ENCODE peak calls at places on chromosome 6, in nine cellular contexts. One of them, this sample, is unnamed.

GRCh38 chr6:52929321-52930164 is 20.0 kb upstream of the GSTA3 start:
- DNase-seq in fibroblast of lung: peak; percentile 91
- DNase-seq in cardiac muscle cell: no peak
- DNase-seq in brain microvascular endothelial cell: peak; percentile 79
- DNase-seq in lung: peak; percentile 51
- DNase-seq in caudate nucleus: no peak
- DNase-seq in pancreas: peak; percentile 30
- DNase-seq in lower lobe of right lung: no peak
- DNase-seq in heart left ventricle: no peak
- DNase-seq in this sample: peak; percentile 86

GRCh38 chr6:23659125-23659524 is 466.9 kb upstream of the NRSN1 start:
- DNase-seq in fibroblast of lung: peak; percentile 12
- DNase-seq in cardiac muscle cell: peak; percentile 48
- DNase-seq in brain microvascular endothelial cell: peak; percentile 9
- DNase-seq in lung: no peak
- DNase-seq in caudate nucleus: no peak
- DNase-seq in pancreas: no peak
- DNase-seq in lower lobe of right lung: no peak
- DNase-seq in heart left ventricle: no peak
- DNase-seq in this sample: no peak

GRCh38 chr6:43739642-43740091 is 30.3 kb upstream of the VEGFA start:
- DNase-seq in fibroblast of lung: no peak
- DNase-seq in cardiac muscle cell: no peak
- DNase-seq in brain microvascular endothelial cell: no peak
- DNase-seq in lung: no peak
- DNase-seq in caudate nucleus: no peak
- DNase-seq in pancreas: no peak
- DNase-seq in lower lobe of right lung: no peak
- DNase-seq in heart left ventricle: no peak
- DNase-seq in this sample: no peak

GRCh38 chr6:101396552-101397173 is 3.2 kb downstream of the GRIK2 start:
- DNase-seq in fibroblast of lung: peak; percentile 48
- DNase-seq in cardiac muscle cell: peak; percentile 91
- DNase-seq in brain microvascular endothelial cell: peak; percentile 61
- DNase-seq in lung: peak; percentile 43
- DNase-seq in caudate nucleus: no peak
- DNase-seq in pancreas: peak; percentile 68
- DNase-seq in lower lobe of right lung: no peak
- DNase-seq in heart left ventricle: peak; percentile 57
- DNase-seq in this sample: no peak

GRCh38 chr6:170005680-170006470 is 254.5 kb downstream of the ERMARD start:
- DNase-seq in fibroblast of lung: no peak
- DNase-seq in cardiac muscle cell: no peak
- DNase-seq in brain microvascular endothelial cell: no peak
- DNase-seq in lung: no peak
- DNase-seq in caudate nucleus: no peak
- DNase-seq in pancreas: no peak
- DNase-seq in lower lobe of right lung: no peak
- DNase-seq in heart left ventricle: no peak
- DNase-seq in this sample: no peak

GRCh38 chr6:164208371-164208770 is 793.9 kb downstream of the QKI start:
- DNase-seq in fibroblast of lung: peak; percentile 45
- DNase-seq in cardiac muscle cell: no peak
- DNase-seq in brain microvascular endothelial cell: no peak
- DNase-seq in lung: no peak
- DNase-seq in caudate nucleus: no peak
- DNase-seq in pancreas: no peak
- DNase-seq in lower lobe of right lung: no peak
- DNase-seq in heart left ventricle: no peak
- DNase-seq in this sample: no peak

GRCh38 chr6:20312581-20312980 is 89.1 kb upstream of the E2F3 start:
- DNase-seq in fibroblast of lung: no peak
- DNase-seq in cardiac muscle cell: no peak
- DNase-seq in brain microvascular endothelial cell: no peak
- DNase-seq in lung: no peak
- DNase-seq in caudate nucleus: no peak
- DNase-seq in pancreas: peak; percentile 36
- DNase-seq in lower lobe of right lung: no peak
- DNase-seq in heart left ventricle: no peak
- DNase-seq in this sample: no peak

GRCh38 chr6:63573899-63574553 is 1.7 kb downstream of the LOC128125822 start:
- DNase-seq in fibroblast of lung: peak; percentile 58
- DNase-seq in cardiac muscle cell: peak; percentile 50
- DNase-seq in brain microvascular endothelial cell: peak; percentile 51
- DNase-seq in lung: peak; percentile 51
- DNase-seq in caudate nucleus: no peak
- DNase-seq in pancreas: peak; percentile 63
- DNase-seq in lower lobe of right lung: no peak
- DNase-seq in heart left ventricle: no peak
- DNase-seq in this sample: no peak

GRCh38 chr6:106525885-106526280 is 103.4 kb downstream of the RTN4IP1 start:
- DNase-seq in fibroblast of lung: no peak
- DNase-seq in cardiac muscle cell: no peak
- DNase-seq in brain microvascular endothelial cell: no peak
- DNase-seq in lung: no peak
- DNase-seq in caudate nucleus: no peak
- DNase-seq in pancreas: no peak
- DNase-seq in lower lobe of right lung: no peak
- DNase-seq in heart left ventricle: no peak
- DNase-seq in this sample: no peak
- H3K27ac ChIP-seq in fibroblast of lung: no peak overlapping the region
- H3K27ac ChIP-seq in cardiac muscle cell: no peak overlapping the region
- H3K27ac ChIP-seq in brain microvascular endothelial cell: no peak overlapping the region
- H3K27ac ChIP-seq in lung: no peak overlapping the region
- H3K27ac ChIP-seq in caudate nucleus: no peak overlapping the region
- H3K27ac ChIP-seq in pancreas: no peak overlapping the region
- H3K27ac ChIP-seq in lower lobe of right lung: no peak overlapping the region
- H3K27ac ChIP-seq in heart left ventricle: no peak overlapping the region
- H3K27ac ChIP-seq in this sample: peak overlapping the region; percentile 98

DNA sequence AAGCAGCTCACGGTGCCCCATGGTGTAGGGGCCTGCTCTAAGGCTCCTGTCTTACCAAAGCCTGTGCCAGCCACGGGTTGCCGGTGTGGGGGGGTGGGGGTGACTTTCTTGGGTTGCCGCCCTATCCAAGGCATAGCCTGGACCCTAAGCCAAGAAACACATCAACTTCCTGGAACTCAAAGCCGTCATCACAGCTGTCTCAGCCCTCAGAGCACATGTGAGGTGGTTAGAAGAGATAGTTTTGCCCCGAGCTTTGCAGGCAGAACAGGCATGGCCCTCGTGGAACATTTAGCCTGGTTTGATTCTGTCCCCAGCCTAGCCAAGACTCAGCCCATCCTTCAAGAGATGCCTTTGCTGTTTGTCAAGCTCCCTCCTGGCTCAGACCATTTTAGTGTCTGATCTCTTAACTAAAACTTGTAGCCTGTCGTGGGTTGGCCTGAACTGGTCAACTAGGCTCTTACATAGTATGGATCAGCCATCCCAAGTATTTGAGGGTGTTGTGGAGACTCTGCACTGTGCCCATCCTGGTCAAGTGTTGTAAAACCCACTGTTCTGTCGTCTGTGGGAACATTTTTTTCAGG is 64.9 kb downstream of the RREB1 start:
- DNase-seq in fibroblast of lung: peak; percentile 82
- DNase-seq in cardiac muscle cell: no peak
- DNase-seq in brain microvascular endothelial cell: peak; percentile 52
- DNase-seq in lung: no peak
- DNase-seq in caudate nucleus: no peak
- DNase-seq in pancreas: peak; percentile 62
- DNase-seq in lower lobe of right lung: no peak
- DNase-seq in heart left ventricle: no peak
- DNase-seq in this sample: no peak
- H3K27ac ChIP-seq in fibroblast of lung: peak overlapping the region; percentile 61
- H3K27ac ChIP-seq in cardiac muscle cell: no peak overlapping the region
- H3K27ac ChIP-seq in brain microvascular endothelial cell: no peak overlapping the region
- H3K27ac ChIP-seq in lung: peak overlapping the region; percentile 44
- H3K27ac ChIP-seq in caudate nucleus: no peak overlapping the region
- H3K27ac ChIP-seq in pancreas: no peak overlapping the region
- H3K27ac ChIP-seq in lower lobe of right lung: peak overlapping the region; percentile 11
- H3K27ac ChIP-seq in heart left ventricle: no peak overlapping the region
- H3K27ac ChIP-seq in this sample: no peak overlapping the region

GRCh38 chr6:31576897-31577341 is 1.6 kb downstream of the TNF start:
- DNase-seq in fibroblast of lung: no peak
- DNase-seq in cardiac muscle cell: no peak
- DNase-seq in brain microvascular endothelial cell: no peak
- DNase-seq in lung: no peak
- DNase-seq in caudate nucleus: no peak
- DNase-seq in pancreas: no peak
- DNase-seq in lower lobe of right lung: no peak
- DNase-seq in heart left ventricle: no peak
- DNase-seq in this sample: no peak
- H3K27ac ChIP-seq in fibroblast of lung: no peak overlapping the region
- H3K27ac ChIP-seq in cardiac muscle cell: no peak overlapping the region
- H3K27ac ChIP-seq in brain microvascular endothelial cell: no peak overlapping the region
- H3K27ac ChIP-seq in lung: no peak overlapping the region
- H3K27ac ChIP-seq in caudate nucleus: no peak overlapping the region
- H3K27ac ChIP-seq in pancreas: no peak overlapping the region
- H3K27ac ChIP-seq in lower lobe of right lung: no peak overlapping the region
- H3K27ac ChIP-seq in heart left ventricle: no peak overlapping the region
- H3K27ac ChIP-seq in this sample: no peak overlapping the region

GRCh38 chr6:24925661-24926060 is 10.1 kb downstream of the RIPOR2 start:
- DNase-seq in fibroblast of lung: no peak
- DNase-seq in cardiac muscle cell: no peak
- DNase-seq in brain microvascular endothelial cell: no peak
- DNase-seq in lung: no peak
- DNase-seq in caudate nucleus: no peak
- DNase-seq in pancreas: no peak
- DNase-seq in lower lobe of right lung: no peak
- DNase-seq in heart left ventricle: no peak
- DNase-seq in this sample: no peak

GRCh38 chr6:24923885-24924401 is 11.8 kb downstream of the RIPOR2 start:
- DNase-seq in fibroblast of lung: no peak
- DNase-seq in cardiac muscle cell: no peak
- DNase-seq in brain microvascular endothelial cell: no peak
- DNase-seq in lung: no peak
- DNase-seq in caudate nucleus: no peak
- DNase-seq in pancreas: no peak
- DNase-seq in lower lobe of right lung: no peak
- DNase-seq in heart left ventricle: no peak
- DNase-seq in this sample: no peak

GRCh38 chr6:24922174-24922573 is 13.6 kb downstream of the RIPOR2 start:
- DNase-seq in fibroblast of lung: no peak
- DNase-seq in cardiac muscle cell: no peak
- DNase-seq in brain microvascular endothelial cell: no peak
- DNase-seq in lung: no peak
- DNase-seq in caudate nucleus: no peak
- DNase-seq in pancreas: no peak
- DNase-seq in lower lobe of right lung: no peak
- DNase-seq in heart left ventricle: no peak
- DNase-seq in this sample: no peak

GRCh38 chr6:24924956-24925355 is 10.8 kb downstream of the RIPOR2 start:
- DNase-seq in fibroblast of lung: no peak
- DNase-seq in cardiac muscle cell: no peak
- DNase-seq in brain microvascular endothelial cell: no peak
- DNase-seq in lung: no peak
- DNase-seq in caudate nucleus: no peak
- DNase-seq in pancreas: no peak
- DNase-seq in lower lobe of right lung: no peak
- DNase-seq in heart left ventricle: no peak
- DNase-seq in this sample: no peak

GRCh38 chr6:24922854-24923253 is 12.9 kb downstream of the RIPOR2 start:
- DNase-seq in fibroblast of lung: no peak
- DNase-seq in cardiac muscle cell: no peak
- DNase-seq in brain microvascular endothelial cell: no peak
- DNase-seq in lung: no peak
- DNase-seq in caudate nucleus: no peak
- DNase-seq in pancreas: no peak
- DNase-seq in lower lobe of right lung: no peak
- DNase-seq in heart left ventricle: no peak
- DNase-seq in this sample: no peak
- H3K27ac ChIP-seq in fibroblast of lung: no peak overlapping the region
- H3K27ac ChIP-seq in cardiac muscle cell: no peak overlapping the region
- H3K27ac ChIP-seq in brain microvascular endothelial cell: no peak overlapping the region
- H3K27ac ChIP-seq in lung: no peak overlapping the region
- H3K27ac ChIP-seq in caudate nucleus: no peak overlapping the region
- H3K27ac ChIP-seq in pancreas: no peak overlapping the region
- H3K27ac ChIP-seq in lower lobe of right lung: no peak overlapping the region
- H3K27ac ChIP-seq in heart left ventricle: no peak overlapping the region
- H3K27ac ChIP-seq in this sample: no peak overlapping the region

GRCh38 chr6:51929934-51930574 is 157.4 kb downstream of the PKHD1 start:
- DNase-seq in fibroblast of lung: no peak
- DNase-seq in cardiac muscle cell: no peak
- DNase-seq in brain microvascular endothelial cell: no peak
- DNase-seq in lung: no peak
- DNase-seq in caudate nucleus: no peak
- DNase-seq in pancreas: no peak
- DNase-seq in lower lobe of right lung: no peak
- DNase-seq in heart left ventricle: no peak
- DNase-seq in this sample: no peak

GRCh38 chr6:51930602-51931001 is 156.8 kb downstream of the PKHD1 start:
- DNase-seq in fibroblast of lung: no peak
- DNase-seq in cardiac muscle cell: no peak
- DNase-seq in brain microvascular endothelial cell: no peak
- DNase-seq in lung: no peak
- DNase-seq in caudate nucleus: no peak
- DNase-seq in pancreas: no peak
- DNase-seq in lower lobe of right lung: no peak
- DNase-seq in heart left ventricle: no peak
- DNase-seq in this sample: no peak

GRCh38 chr6:51927450-51927849 is 160.0 kb downstream of the PKHD1 start:
- DNase-seq in fibroblast of lung: no peak
- DNase-seq in cardiac muscle cell: no peak
- DNase-seq in brain microvascular endothelial cell: no peak
- DNase-seq in lung: no peak
- DNase-seq in caudate nucleus: no peak
- DNase-seq in pancreas: no peak
- DNase-seq in lower lobe of right lung: no peak
- DNase-seq in heart left ventricle: no peak
- DNase-seq in this sample: no peak

GRCh38 chr6:51926125-51926524 is 161.3 kb downstream of the PKHD1 start:
- DNase-seq in fibroblast of lung: no peak
- DNase-seq in cardiac muscle cell: no peak
- DNase-seq in brain microvascular endothelial cell: no peak
- DNase-seq in lung: no peak
- DNase-seq in caudate nucleus: no peak
- DNase-seq in pancreas: no peak
- DNase-seq in lower lobe of right lung: no peak
- DNase-seq in heart left ventricle: no peak
- DNase-seq in this sample: no peak

GRCh38 chr6:51928320-51928719 is 159.1 kb downstream of the PKHD1 start:
- DNase-seq in fibroblast of lung: no peak
- DNase-seq in cardiac muscle cell: no peak
- DNase-seq in brain microvascular endothelial cell: no peak
- DNase-seq in lung: no peak
- DNase-seq in caudate nucleus: no peak
- DNase-seq in pancreas: no peak
- DNase-seq in lower lobe of right lung: no peak
- DNase-seq in heart left ventricle: no peak
- DNase-seq in this sample: no peak
- H3K27ac ChIP-seq in fibroblast of lung: no peak overlapping the region
- H3K27ac ChIP-seq in cardiac muscle cell: no peak overlapping the region
- H3K27ac ChIP-seq in brain microvascular endothelial cell: no peak overlapping the region
- H3K27ac ChIP-seq in lung: no peak overlapping the region
- H3K27ac ChIP-seq in caudate nucleus: no peak overlapping the region
- H3K27ac ChIP-seq in pancreas: no peak overlapping the region
- H3K27ac ChIP-seq in lower lobe of right lung: no peak overlapping the region
- H3K27ac ChIP-seq in heart left ventricle: no peak overlapping the region
- H3K27ac ChIP-seq in this sample: no peak overlapping the region

DNA sequence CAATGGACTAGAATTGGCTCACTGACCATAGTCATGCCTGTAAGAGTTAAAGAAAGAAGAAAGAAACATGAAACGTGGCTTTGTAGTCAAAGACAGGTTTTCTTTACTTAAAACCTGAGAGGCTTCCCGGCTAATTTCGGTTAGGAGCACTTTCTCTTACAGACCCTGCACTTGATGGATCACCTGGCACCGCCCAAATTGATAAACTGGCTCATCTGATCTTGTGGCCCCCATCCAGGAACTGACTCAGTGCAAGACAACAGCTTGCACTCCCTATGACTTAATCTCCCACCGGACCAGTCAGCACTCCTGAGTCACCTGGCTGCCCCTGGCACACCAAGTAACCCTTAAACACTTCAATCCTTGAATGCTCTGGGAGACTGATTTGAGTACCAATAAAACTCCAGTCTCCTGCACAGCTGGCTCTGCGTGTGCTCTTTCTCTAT is 12.3 kb downstream of the TMEM14B start:
- DNase-seq in fibroblast of lung: peak; percentile 95
- DNase-seq in cardiac muscle cell: no peak
- DNase-seq in brain microvascular endothelial cell: peak; percentile 63
- DNase-seq in lung: no peak
- DNase-seq in caudate nucleus: no peak
- DNase-seq in pancreas: peak; percentile 20
- DNase-seq in lower lobe of right lung: no peak
- DNase-seq in heart left ventricle: no peak
- DNase-seq in this sample: peak; percentile 96
- H3K27ac ChIP-seq in fibroblast of lung: peak overlapping the region; percentile 1
- H3K27ac ChIP-seq in cardiac muscle cell: peak overlapping the region; percentile 50
- H3K27ac ChIP-seq in brain microvascular endothelial cell: peak overlapping the region; percentile 41
- H3K27ac ChIP-seq in lung: no peak overlapping the region
- H3K27ac ChIP-seq in caudate nucleus: no peak overlapping the region
- H3K27ac ChIP-seq in pancreas: no peak overlapping the region
- H3K27ac ChIP-seq in lower lobe of right lung: no peak overlapping the region
- H3K27ac ChIP-seq in heart left ventricle: no peak overlapping the region
- H3K27ac ChIP-seq in this sample: peak overlapping the region; percentile 95